ENCODE peak calls at places on chromosome 5, in nine cellular contexts. One of them, this sample, is unnamed.

GRCh38 chr5:143837306-143837848 is 25.4 kb downstream of the HMHB1 start:
- DNase-seq in AG09319: peak
- DNase-seq in AML-193: no peak
- DNase-seq in caudate nucleus: no peak
- DNase-seq in SK-N-SH: peak
- DNase-seq in HFF-Myc: peak
- DNase-seq in NCI-H345: peak
- DNase-seq in transverse colon: no peak
- DNase-seq in activated effector memory CD4-positive, alpha-beta T cell treated with Interleukin-2 at 50 U/mL for 16 hours: no peak
- DNase-seq in this sample: no peak

GRCh38 chr5:91293131-91293530 is 90.0 kb downstream of the ARRDC3 start:
- DNase-seq in NCI-H345: no peak
- DNase-seq in transverse colon: no peak
- DNase-seq in AG09319: no peak
- DNase-seq in AML-193: no peak
- DNase-seq in SK-N-SH: no peak
- DNase-seq in caudate nucleus: no peak
- DNase-seq in activated effector memory CD4-positive, alpha-beta T cell treated with Interleukin-2 at 50 U/mL for 16 hours: no peak
- DNase-seq in HFF-Myc: no peak
- DNase-seq in this sample: no peak

GRCh38 chr5:157874861-157875260 is 15.9 kb upstream of the CLINT1 start:
- DNase-seq in activated effector memory CD4-positive, alpha-beta T cell treated with Interleukin-2 at 50 U/mL for 16 hours: no peak
- DNase-seq in NCI-H345: no peak
- DNase-seq in HFF-Myc: no peak
- DNase-seq in SK-N-SH: no peak
- DNase-seq in transverse colon: no peak
- DNase-seq in caudate nucleus: no peak
- DNase-seq in AML-193: no peak
- DNase-seq in AG09319: no peak
- DNase-seq in this sample: no peak

GRCh38 chr5:180069589-180070247 is 1.8 kb downstream of the RNF130 start:
- DNase-seq in AML-193: peak
- DNase-seq in caudate nucleus: peak
- DNase-seq in activated effector memory CD4-positive, alpha-beta T cell treated with Interleukin-2 at 50 U/mL for 16 hours: no peak
- DNase-seq in transverse colon: peak
- DNase-seq in NCI-H345: peak
- DNase-seq in AG09319: no peak
- DNase-seq in HFF-Myc: no peak
- DNase-seq in SK-N-SH: no peak
- DNase-seq in this sample: peak

GRCh38 chr5:11324521-11325289 is 563.7 kb upstream of the DAP start:
- DNase-seq in caudate nucleus: peak
- DNase-seq in activated effector memory CD4-positive, alpha-beta T cell treated with Interleukin-2 at 50 U/mL for 16 hours: no peak
- DNase-seq in AG09319: no peak
- DNase-seq in SK-N-SH: no peak
- DNase-seq in HFF-Myc: no peak
- DNase-seq in transverse colon: no peak
- DNase-seq in AML-193: no peak
- DNase-seq in NCI-H345: no peak
- DNase-seq in this sample: no peak

GRCh38 chr5:1874820-1875219 is 7.9 kb downstream of the IRX4 start:
- DNase-seq in SK-N-SH: no peak
- DNase-seq in activated effector memory CD4-positive, alpha-beta T cell treated with Interleukin-2 at 50 U/mL for 16 hours: no peak
- DNase-seq in NCI-H345: peak
- DNase-seq in AML-193: no peak
- DNase-seq in caudate nucleus: no peak
- DNase-seq in HFF-Myc: no peak
- DNase-seq in transverse colon: no peak
- DNase-seq in AG09319: no peak
- DNase-seq in this sample: no peak

GRCh38 chr5:371811-372555 is 50.5 kb downstream of the AHRR start:
- DNase-seq in activated effector memory CD4-positive, alpha-beta T cell treated with Interleukin-2 at 50 U/mL for 16 hours: no peak
- DNase-seq in HFF-Myc: no peak
- DNase-seq in caudate nucleus: no peak
- DNase-seq in AML-193: peak
- DNase-seq in NCI-H345: no peak
- DNase-seq in AG09319: no peak
- DNase-seq in transverse colon: peak
- DNase-seq in SK-N-SH: peak
- DNase-seq in this sample: peak

GRCh38 chr5:14153932-14154646 is 10.9 kb downstream of the TRIO start:
- DNase-seq in NCI-H345: no peak
- DNase-seq in activated effector memory CD4-positive, alpha-beta T cell treated with Interleukin-2 at 50 U/mL for 16 hours: no peak
- DNase-seq in HFF-Myc: no peak
- DNase-seq in caudate nucleus: peak
- DNase-seq in AG09319: no peak
- DNase-seq in transverse colon: peak
- DNase-seq in AML-193: no peak
- DNase-seq in SK-N-SH: no peak
- DNase-seq in this sample: no peak

GRCh38 chr5:1208743-1209551 is 7.6 kb downstream of the SLC6A19 start:
- DNase-seq in transverse colon: peak
- DNase-seq in NCI-H345: peak
- DNase-seq in AML-193: no peak
- DNase-seq in caudate nucleus: no peak
- DNase-seq in activated effector memory CD4-positive, alpha-beta T cell treated with Interleukin-2 at 50 U/mL for 16 hours: no peak
- DNase-seq in HFF-Myc: no peak
- DNase-seq in SK-N-SH: peak
- DNase-seq in AG09319: no peak
- DNase-seq in this sample: no peak

GRCh38 chr5:10289353-10289752 is 18.3 kb downstream of the CMBL start:
- DNase-seq in AG09319: no peak
- DNase-seq in AML-193: no peak
- DNase-seq in NCI-H345: peak
- DNase-seq in HFF-Myc: no peak
- DNase-seq in activated effector memory CD4-positive, alpha-beta T cell treated with Interleukin-2 at 50 U/mL for 16 hours: no peak
- DNase-seq in transverse colon: peak
- DNase-seq in caudate nucleus: no peak
- DNase-seq in SK-N-SH: no peak
- DNase-seq in this sample: no peak

GRCh38 chr5:137342764-137343163 is 156.4 kb downstream of the SPOCK1 start:
- DNase-seq in activated effector memory CD4-positive, alpha-beta T cell treated with Interleukin-2 at 50 U/mL for 16 hours: no peak
- DNase-seq in HFF-Myc: no peak
- DNase-seq in AML-193: no peak
- DNase-seq in AG09319: no peak
- DNase-seq in NCI-H345: no peak
- DNase-seq in SK-N-SH: no peak
- DNase-seq in caudate nucleus: no peak
- DNase-seq in transverse colon: no peak
- DNase-seq in this sample: no peak

GRCh38 chr5:88518131-88519016 is 249.7 kb upstream of the TMEM161B start:
- DNase-seq in transverse colon: no peak
- DNase-seq in HFF-Myc: no peak
- DNase-seq in caudate nucleus: no peak
- DNase-seq in NCI-H345: no peak
- DNase-seq in SK-N-SH: no peak
- DNase-seq in AG09319: no peak
- DNase-seq in activated effector memory CD4-positive, alpha-beta T cell treated with Interleukin-2 at 50 U/mL for 16 hours: no peak
- DNase-seq in AML-193: no peak
- DNase-seq in this sample: no peak

GRCh38 chr5:60649288-60649917 is 50.6 kb downstream of the DEPDC1B start:
- DNase-seq in caudate nucleus: no peak
- DNase-seq in HFF-Myc: peak
- DNase-seq in activated effector memory CD4-positive, alpha-beta T cell treated with Interleukin-2 at 50 U/mL for 16 hours: no peak
- DNase-seq in SK-N-SH: peak
- DNase-seq in transverse colon: no peak
- DNase-seq in AML-193: peak
- DNase-seq in AG09319: no peak
- DNase-seq in NCI-H345: no peak
- DNase-seq in this sample: peak

GRCh38 chr5:73213566-73213998 is 40.6 kb downstream of the TMEM174 start:
- DNase-seq in AG09319: no peak
- DNase-seq in HFF-Myc: peak
- DNase-seq in NCI-H345: peak
- DNase-seq in caudate nucleus: no peak
- DNase-seq in AML-193: no peak
- DNase-seq in SK-N-SH: no peak
- DNase-seq in transverse colon: no peak
- DNase-seq in activated effector memory CD4-positive, alpha-beta T cell treated with Interleukin-2 at 50 U/mL for 16 hours: no peak
- DNase-seq in this sample: no peak

GRCh38 chr5:67998709-67999251 is 216.8 kb upstream of the PIK3R1 start:
- DNase-seq in caudate nucleus: no peak
- DNase-seq in transverse colon: peak
- DNase-seq in activated effector memory CD4-positive, alpha-beta T cell treated with Interleukin-2 at 50 U/mL for 16 hours: no peak
- DNase-seq in AG09319: no peak
- DNase-seq in SK-N-SH: peak
- DNase-seq in AML-193: no peak
- DNase-seq in NCI-H345: no peak
- DNase-seq in HFF-Myc: peak
- DNase-seq in this sample: no peak

GRCh38 chr5:154376481-154376880 is 69.3 kb upstream of the SAP30L start:
- DNase-seq in AML-193: no peak
- DNase-seq in activated effector memory CD4-positive, alpha-beta T cell treated with Interleukin-2 at 50 U/mL for 16 hours: no peak
- DNase-seq in NCI-H345: no peak
- DNase-seq in caudate nucleus: no peak
- DNase-seq in SK-N-SH: no peak
- DNase-seq in transverse colon: no peak
- DNase-seq in AG09319: no peak
- DNase-seq in HFF-Myc: no peak
- DNase-seq in this sample: no peak

GRCh38 chr5:170173227-170173626 is 59.6 kb upstream of the C5orf58 start:
- DNase-seq in SK-N-SH: no peak
- DNase-seq in NCI-H345: no peak
- DNase-seq in caudate nucleus: no peak
- DNase-seq in activated effector memory CD4-positive, alpha-beta T cell treated with Interleukin-2 at 50 U/mL for 16 hours: no peak
- DNase-seq in AG09319: no peak
- DNase-seq in AML-193: no peak
- DNase-seq in transverse colon: no peak
- DNase-seq in HFF-Myc: no peak
- DNase-seq in this sample: no peak

GRCh38 chr5:112757468-112758208 is 20.0 kb downstream of the APC start:
- DNase-seq in AML-193: peak
- DNase-seq in HFF-Myc: peak
- DNase-seq in SK-N-SH: peak
- DNase-seq in transverse colon: no peak
- DNase-seq in NCI-H345: peak
- DNase-seq in AG09319: peak
- DNase-seq in caudate nucleus: no peak
- DNase-seq in activated effector memory CD4-positive, alpha-beta T cell treated with Interleukin-2 at 50 U/mL for 16 hours: no peak
- DNase-seq in this sample: no peak

This sample was measured in GF-D8.